ENCODE peak calls at places on chromosomes 7 and 10, in ten cellular contexts. Z is NCI-H1092; M is NCI-H1105 treated with DMSO at 0.1 percent for 48 hours; R is T follicular helper cell; N is Calu3; E is pancreas; S is iris pigment epithelial cell; W is activated naive CD8-positive, alpha-beta T cell treated with anti-CD3 and anti-CD28 coated beads, Interleukin-2, amount 50 U/mL, for 24 hours; J is erythroblast; Q is A172. G is an unnamed sample.

GRCh38 chr10:35059486-35059885 is 30.7 kb downstream of the CUL2 start:
- DNase-seq in Z (no peak), M (no peak), R (no peak), N (no peak), E (no peak), S (peak; percentile 39), W (no peak), J (no peak), Q (no peak), G (no peak)

GRCh38 chr10:60878224-60878623 is 65.8 kb downstream of the RHOBTB1 start:
- DNase-seq in Z (no peak), M (no peak), R (no peak), N (no peak), E (no peak), S (no peak), W (no peak), J (no peak), Q (peak; percentile 21), G (no peak)

GRCh38 chr7:2978403-2978802 is 65.3 kb downstream of the CARD11 start:
- DNase-seq in Z (no peak), M (no peak), R (peak; percentile 35), N (no peak), E (peak; percentile 81), S (peak; percentile 10), W (peak; percentile 89), J (no peak), Q (no peak), G (no peak)

GRCh38 chr7:102834999-102835398 is 77.8 kb upstream of the LRRC17 start:
- DNase-seq in Z (no peak), M (no peak), R (no peak), N (no peak), E (no peak), S (peak; percentile 95), W (peak; percentile 3), J (no peak), Q (peak; percentile 90), G (no peak)

GRCh38 chr10:110358869-110359629 is 54.3 kb upstream of the SMNDC1 start:
- DNase-seq in Z (no peak), M (no peak), R (no peak), N (peak; percentile 51), E (no peak), S (peak; percentile 40), W (no peak), J (no peak), Q (peak; percentile 88), G (no peak)

GRCh38 chr7:69603937-69604494 is 5.7 kb downstream of the AUTS2 start:
- DNase-seq in Z (no peak), M (no peak), R (no peak), N (no peak), E (no peak), S (no peak), W (no peak), J (no peak), Q (no peak), G (no peak)

GRCh38 chr7:159125104-159125943 is 19.3 kb downstream of the VIPR2 start:
- DNase-seq in Z (no peak), M (no peak), R (no peak), N (no peak), E (no peak), S (no peak), W (no peak), J (no peak), Q (no peak), G (no peak)

GRCh38 chr10:123600177-123600576 is 66.0 kb upstream of the GPR26 start:
- DNase-seq in Z (no peak), M (no peak), R (no peak), N (no peak), E (no peak), S (no peak), W (no peak), J (no peak), Q (no peak), G (no peak)

GRCh38 chr10:87675396-87676376 is 16.0 kb downstream of the PAPSS2 start:
- DNase-seq in Z (no peak), M (no peak), R (no peak), N (no peak), E (no peak), S (peak; percentile 91), W (no peak), J (no peak), Q (peak; percentile 80), G (no peak)

GRCh38 chr7:6392712-6393666 is 54.8 kb downstream of the DAGLB start:
- DNase-seq in Z (no peak), M (no peak), R (no peak), N (peak; percentile 96), E (peak; percentile 60), S (peak; percentile 86), W (peak; percentile 45), J (peak; percentile 99), Q (peak; percentile 93), G (no peak)

GRCh38 chr7:50633414-50633710 is 68.2 kb upstream of the DDC start:
- DNase-seq in Z (no peak), M (no peak), R (no peak), N (no peak), E (no peak), S (peak; percentile 49), W (no peak), J (no peak), Q (no peak), G (no peak)

G was measured in substantia nigra.